ENCODE peak calls at places on chromosomes 1 and 21, in eight cellular contexts. S is HFF-Myc, F is GM20000, Q is occipital lobe, E is C1 segment of cervical spinal cord, M is iris pigment epithelial cell, T is M059J, P is foreskin melanocyte. Z is an unnamed sample.

GRCh38 chr1:158153179-158153578 is 27.5 kb upstream of the CD1D start:
- DNase-seq in P (peak), F (no peak), M (peak), E (no peak), Q (no peak), S (no peak), T (no peak), Z (no peak)

GRCh38 chr1:44619261-44619900 is 54.9 kb downstream of the TMEM53 start:
- DNase-seq in S (peak), Q (no peak), P (no peak), M (peak), T (peak), F (no peak), E (no peak), Z (no peak)

GRCh38 chr1:205512059-205513045 is 7.9 kb downstream of the CDK18 start:
- DNase-seq in Q (no peak), E (no peak), P (no peak), F (no peak), M (peak), T (no peak), S (no peak), Z (no peak)

GRCh38 chr1:119008483-119009299 is 20.5 kb upstream of the TBX15 start:
- DNase-seq in M (peak), P (peak), S (peak), E (no peak), Q (no peak), T (peak), F (peak), Z (peak)

GRCh38 chr1:203521071-203521794 is 27.3 kb downstream of the OPTC start:
- DNase-seq in Q (no peak), S (no peak), T (peak), E (no peak), P (no peak), F (no peak), M (no peak), Z (no peak)

GRCh38 chr1:182159443-182159842 is 97.9 kb upstream of the ZNF648 start:
- DNase-seq in S (no peak), T (no peak), P (no peak), Q (no peak), F (no peak), M (no peak), E (no peak), Z (no peak)

GRCh38 chr1:236168716-236169429 is 26.5 kb downstream of the GPR137B start:
- DNase-seq in T (peak), Q (no peak), P (peak), E (no peak), F (no peak), M (peak), S (no peak), Z (no peak)

GRCh38 chr1:227654858-227655752 is 80.0 kb downstream of the JMJD4 start:
- DNase-seq in Q (no peak), P (no peak), S (no peak), F (no peak), E (no peak), T (peak), M (no peak), Z (no peak)

GRCh38 chr1:15523104-15523921 is 702 bp downstream of the CASP9 start:
- DNase-seq in F (no peak), S (no peak), E (no peak), M (peak), T (no peak), P (peak), Q (no peak), Z (no peak)

GRCh38 chr1:167263784-167264464 is 43.2 kb downstream of the POU2F1 start:
- DNase-seq in M (peak), E (no peak), T (peak), Q (no peak), S (no peak), F (no peak), P (no peak), Z (peak)

GRCh38 chr1:209652873-209653401 is 712 bp upstream of the LAMB3 start:
- DNase-seq in Q (peak), P (peak), T (peak), E (peak), F (no peak), S (no peak), M (peak), Z (peak)

GRCh38 chr1:156571261-156571958 is 955 bp downstream of the IQGAP3 start:
- DNase-seq in F (no peak), M (peak), Q (no peak), S (peak), P (peak), E (no peak), T (peak), Z (peak)

GRCh38 chr1:181987334-181987870 is 74.1 kb downstream of the ZNF648 start:
- DNase-seq in F (no peak), S (no peak), M (no peak), Q (no peak), E (no peak), P (peak), T (no peak), Z (no peak)

GRCh38 chr1:154745286-154745731 is 124.8 kb downstream of the KCNN3 start:
- DNase-seq in S (no peak), Q (no peak), T (no peak), F (no peak), P (no peak), M (no peak), E (no peak), Z (no peak)

GRCh38 chr1:55456961-55457360 is 241.8 kb upstream of the USP24 start:
- DNase-seq in Q (no peak), F (no peak), E (no peak), S (no peak), M (no peak), P (no peak), T (no peak), Z (no peak)

GRCh38 chr1:155454096-155454495 is 108.5 kb downstream of the ASH1L start:
- DNase-seq in S (no peak), E (no peak), T (no peak), Q (no peak), F (no peak), P (no peak), M (peak), Z (no peak)

GRCh38 chr1:4699724-4700301 is 45.4 kb downstream of the AJAP1 start:
- DNase-seq in P (no peak), E (no peak), Q (no peak), T (peak), S (no peak), M (no peak), F (no peak), Z (no peak)

GRCh38 chr1:1264868-1265272 is 8.8 kb downstream of the UBE2J2 start:
- DNase-seq in M (peak), F (no peak), T (peak), S (peak), P (peak), E (no peak), Q (no peak), Z (no peak)

GRCh38 chr1:63901094-63901493 is 127.3 kb downstream of the ROR1 start:
- DNase-seq in S (no peak), P (no peak), E (no peak), F (no peak), T (no peak), M (no peak), Q (no peak), Z (no peak)

GRCh38 chr1:101237229-101237837 is 514 bp downstream of the S1PR1 start:
- DNase-seq in F (peak), E (no peak), M (peak), T (peak), Q (no peak), S (no peak), P (no peak), Z (no peak)

GRCh38 chr1:203177471-203178039 is 1.9 kb upstream of the MYBPH start:
- DNase-seq in T (peak), Q (no peak), F (no peak), E (no peak), P (no peak), M (no peak), S (no peak), Z (no peak)

GRCh38 chr21:34820051-34820450 is 151.3 kb downstream of the CLIC6 start:
- DNase-seq in M (no peak), T (no peak), P (no peak), S (no peak), E (no peak), Q (no peak), F (no peak), Z (no peak)

GRCh38 chr21:32240708-32241433 is 38.0 kb downstream of the MIS18A start:
- DNase-seq in E (no peak), P (no peak), M (peak), S (no peak), Q (no peak), T (no peak), F (no peak), Z (no peak)

GRCh38 chr1:28507247-28507645 is 1.4 kb downstream of the RCC1 start:
- DNase-seq in M (no peak), Q (no peak), P (no peak), E (no peak), S (no peak), T (no peak), F (no peak), Z (peak)

GRCh38 chr1:56375184-56375837 is 204.1 kb downstream of the PLPP3 start:
- DNase-seq in S (no peak), P (no peak), M (peak), Q (no peak), T (peak), F (no peak), E (no peak), Z (no peak)

GRCh38 chr1:197680311-197680710 is 95.0 kb downstream of the DENND1B start:
- DNase-seq in F (no peak), T (no peak), Q (no peak), S (no peak), E (no peak), M (no peak), P (no peak), Z (no peak)

GRCh38 chr1:151372411-151372934 is at the start of gene SELENBP1:
- DNase-seq in T (peak), E (peak), S (peak), F (no peak), P (peak), M (peak), Q (no peak), Z (peak)

GRCh38 chr1:109760581-109761226 is 3.0 kb downstream of the EPS8L3 start:
- DNase-seq in S (no peak), F (no peak), Q (no peak), M (no peak), P (no peak), E (no peak), T (no peak), Z (no peak)

GRCh38 chr1:20124451-20125057 is 5.2 kb upstream of the PLA2G2D start:
- DNase-seq in E (no peak), S (peak), Q (no peak), T (peak), F (no peak), P (peak), M (peak), Z (peak)

GRCh38 chr1:31412732-31413404 is at the start of gene SERINC2:
- DNase-seq in P (no peak), E (no peak), T (no peak), F (peak), M (no peak), S (no peak), Q (no peak), Z (peak)

GRCh38 chr1:212186427-212187207 is 98.6 kb upstream of the PPP2R5A start:
- DNase-seq in S (no peak), T (no peak), Q (no peak), F (peak), E (no peak), M (no peak), P (no peak), Z (no peak)

GRCh38 chr1:66503841-66504470 is 30.0 kb upstream of the SGIP1 start:
- DNase-seq in P (peak), T (peak), M (peak), S (peak), E (no peak), F (peak), Q (peak), Z (peak)

GRCh38 chr1:22228074-22228473 is 85.2 kb upstream of the WNT4 start:
- DNase-seq in Q (no peak), P (no peak), M (no peak), F (no peak), T (no peak), E (no peak), S (no peak), Z (no peak)

Z was measured in LoVo.